ENCODE peak calls at places on chromosomes 12 and 14, in seven cellular contexts. Z is NCI-H1930; C is NCI-H2081; P is globus pallidus; J is HTR-8/SVneo; U is CD8-positive, alpha-beta memory T cell; Q is activated effector memory CD4-positive, alpha-beta T cell treated with Interleukin-2 at 50 U/mL for 16 hours. A is an unnamed sample.

GRCh38 chr12:2291182-2291832 is 238.5 kb downstream of the CACNA1C start:
- DNase-seq in Z (no peak), C (no peak), P (no peak), J (peak), U (no peak), Q (no peak), A (no peak)

GRCh38 chr12:1429980-1430379 is 164.4 kb downstream of the FBXL14 start:
- DNase-seq in Z (no peak), C (no peak), P (no peak), J (peak), U (no peak), Q (no peak), A (no peak)

GRCh38 chr12:64252708-64253107 is 30.6 kb upstream of the KICS2 start:
- DNase-seq in Z (no peak), C (no peak), P (peak), J (no peak), U (no peak), Q (no peak), A (no peak)

GRCh38 chr14:53444677-53445312 is 291.7 kb upstream of the DDHD1 start:
- DNase-seq in Z (no peak), C (no peak), P (no peak), J (no peak), U (no peak), Q (no peak), A (no peak)

GRCh38 chr14:76954371-76954770 is 74.1 kb downstream of the IRF2BPL start:
- DNase-seq in Z (no peak), C (no peak), P (no peak), J (no peak), U (no peak), Q (no peak), A (no peak)

GRCh38 chr12:85273411-85274075 is 6.5 kb upstream of the ALX1 start:
- DNase-seq in Z (no peak), C (no peak), P (no peak), J (no peak), U (no peak), Q (no peak), A (no peak)

GRCh38 chr14:68645371-68645770 is 147.5 kb downstream of the ZFP36L1 start:
- DNase-seq in Z (no peak), C (no peak), P (no peak), J (no peak), U (no peak), Q (no peak), A (no peak)

GRCh38 chr12:77724367-77724957 is 106.2 kb upstream of the NAV3 start:
- DNase-seq in Z (no peak), C (peak), P (peak), J (no peak), U (no peak), Q (no peak), A (no peak)

GRCh38 chr12:24996820-24997219 is 47.9 kb upstream of the BCAT1 start:
- DNase-seq in Z (no peak), C (no peak), P (no peak), J (no peak), U (no peak), Q (no peak), A (no peak)

GRCh38 chr12:99386907-99387306 is 260.6 kb upstream of the GARIN6 start:
- DNase-seq in Z (no peak), C (no peak), P (no peak), J (peak), U (no peak), Q (no peak), A (no peak)

GRCh38 chr14:102232348-102232625 is 72.7 kb downstream of the MOK start:
- DNase-seq in Z (no peak), C (no peak), P (no peak), J (no peak), U (no peak), Q (no peak), A (no peak)

GRCh38 chr12:111384596-111384995 is 15.7 kb upstream of the PHETA1 start:
- DNase-seq in Z (no peak), C (no peak), P (no peak), J (no peak), U (no peak), Q (no peak), A (no peak)

GRCh38 chr14:36070056-36071043 is 106.2 kb downstream of the PTCSC3 start:
- DNase-seq in Z (peak), C (peak), P (peak), J (peak), U (no peak), Q (no peak), A (peak)

GRCh38 chr14:98122527-98122926 is 1149.5 kb downstream of the BCL11B start:
- DNase-seq in Z (no peak), C (no peak), P (no peak), J (no peak), U (no peak), Q (no peak), A (no peak)

GRCh38 chr12:42507589-42507988 is 82.0 kb downstream of the PRICKLE1 start:
- DNase-seq in Z (peak), C (no peak), P (no peak), J (no peak), U (no peak), Q (no peak), A (no peak)

GRCh38 chr12:50188280-50188781 is 21.2 kb upstream of the CERS5 start:
- DNase-seq in Z (no peak), C (no peak), P (no peak), J (no peak), U (no peak), Q (no peak), A (no peak)

GRCh38 chr12:65565601-65566560 is 258.4 kb upstream of the HMGA2 start:
- DNase-seq in Z (no peak), C (no peak), P (no peak), J (peak), U (no peak), Q (no peak), A (peak)

GRCh38 chr12:111211910-111212757 is 156.8 kb downstream of the PHETA1 start:
- DNase-seq in Z (no peak), C (no peak), P (no peak), J (no peak), U (no peak), Q (no peak), A (no peak)

GRCh38 chr14:68871392-68871791 is 78.5 kb upstream of the ZFP36L1 start:
- DNase-seq in Z (no peak), C (no peak), P (no peak), J (no peak), U (no peak), Q (no peak), A (no peak)

GRCh38 chr14:97196336-97196735 is 399.2 kb downstream of the VRK1 start:
- DNase-seq in Z (no peak), C (no peak), P (no peak), J (no peak), U (no peak), Q (no peak), A (peak)

GRCh38 chr12:130879781-130880389 is 8.0 kb downstream of the RAN start:
- DNase-seq in Z (no peak), C (no peak), P (no peak), J (no peak), U (no peak), Q (no peak), A (no peak)

GRCh38 chr14:104557086-104557485 is 22.5 kb upstream of the C14orf180 start:
- DNase-seq in Z (no peak), C (no peak), P (no peak), J (no peak), U (no peak), Q (no peak), A (no peak)

GRCh38 chr12:30847259-30847658 is 79.3 kb upstream of the TSPAN11 start:
- DNase-seq in Z (peak), C (peak), P (no peak), J (peak), U (no peak), Q (no peak), A (peak)

GRCh38 chr12:4152145-4152795 is 121.3 kb upstream of the CCND2 start:
- DNase-seq in Z (no peak), C (no peak), P (no peak), J (no peak), U (no peak), Q (no peak), A (no peak)

GRCh38 chr12:116246490-116247179 is 30.9 kb downstream of the MED13L start:
- DNase-seq in Z (no peak), C (no peak), P (no peak), J (no peak), U (no peak), Q (no peak), A (no peak)

GRCh38 chr12:75820848-75821578 is 210.6 kb downstream of the PHLDA1 start:
- DNase-seq in Z (no peak), C (no peak), P (no peak), J (no peak), U (no peak), Q (no peak), A (peak)

GRCh38 chr14:81219821-81220487 is 805 bp downstream of the GTF2A1 start:
- DNase-seq in Z (no peak), C (peak), P (peak), J (no peak), U (peak), Q (peak), A (no peak)

GRCh38 chr12:3204143-3204542 is 127.0 kb downstream of the TSPAN9 start:
- DNase-seq in Z (no peak), C (peak), P (no peak), J (no peak), U (no peak), Q (no peak), A (no peak)

GRCh38 chr14:68756734-68757133 is 36.1 kb downstream of the ZFP36L1 start:
- DNase-seq in Z (no peak), C (no peak), P (no peak), J (no peak), U (no peak), Q (no peak), A (no peak)

GRCh38 chr14:100629696-100630095 is 42.5 kb upstream of the BEGAIN start:
- DNase-seq in Z (no peak), C (no peak), P (peak), J (no peak), U (no peak), Q (no peak), A (no peak)

GRCh38 chr12:57454566-57455373 is at the start of gene INHBE:
- DNase-seq in Z (peak), C (no peak), P (no peak), J (no peak), U (no peak), Q (no peak), A (no peak)

GRCh38 chr12:114316076-114316475 is 89.9 kb downstream of the TBX5 start:
- DNase-seq in Z (no peak), C (no peak), P (no peak), J (no peak), U (no peak), Q (no peak), A (no peak)

GRCh38 chr12:45568808-45569207 is 160.7 kb upstream of the ARID2 start:
- DNase-seq in Z (no peak), C (no peak), P (no peak), J (no peak), U (no peak), Q (no peak), A (no peak)

GRCh38 chr12:11813422-11813813 is 163.9 kb downstream of the ETV6 start:
- DNase-seq in Z (no peak), C (no peak), P (no peak), J (no peak), U (no peak), Q (no peak), A (no peak)

GRCh38 chr12:45220961-45221360 is 5.1 kb downstream of the ANO6 start:
- DNase-seq in Z (no peak), C (no peak), P (no peak), J (no peak), U (no peak), Q (no peak), A (no peak)

GRCh38 chr12:64618953-64619590 is 8.8 kb downstream of the RASSF3 start:
- DNase-seq in Z (no peak), C (no peak), P (peak), J (no peak), U (no peak), Q (no peak), A (no peak)

GRCh38 chr12:87382959-87383591 is 646.1 kb downstream of the C12orf50 start:
- DNase-seq in Z (no peak), C (peak), P (no peak), J (no peak), U (no peak), Q (no peak), A (no peak)

GRCh38 chr14:99274346-99275221 is 2.6 kb upstream of the BCL11B start:
- DNase-seq in Z (peak), C (peak), P (peak), J (peak), U (no peak), Q (no peak), A (peak)

GRCh38 chr12:48135027-48135426 is 15.9 kb downstream of the PFKM start:
- DNase-seq in Z (no peak), C (no peak), P (no peak), J (no peak), U (no peak), Q (no peak), A (no peak)

GRCh38 chr14:58881433-58881832 is 243.7 kb downstream of the DACT1 start:
- DNase-seq in Z (no peak), C (no peak), P (no peak), J (no peak), U (no peak), Q (no peak), A (no peak)

A was measured in retinal pigment epithelial cell.